ENCODE peak calls at places on chromosomes 5 and 9, in six cellular contexts. I is BE2C, X is HFFc6, U is WTC11, Q is neural crest cell, B is Peyer's patch. M is an unnamed sample.

GRCh38 chr5:67350185-67350584 is 153.6 kb upstream of the CD180 start:
- DNase-seq in I (peak; percentile 51), X (no peak), B (no peak), U (no peak), Q (no peak), M (no peak)

GRCh38 chr5:146753618-146754123 is 124.9 kb downstream of the PPP2R2B start:
- DNase-seq in Q (no peak), U (no peak), X (no peak), B (no peak), I (no peak), M (no peak)

GRCh38 chr5:157808043-157808442 is 50.9 kb downstream of the CLINT1 start:
- DNase-seq in B (no peak), X (no peak), U (no peak), I (no peak), Q (no peak), M (no peak)

GRCh38 chr9:37324691-37325490 is 97.6 kb upstream of the GRHPR start:
- DNase-seq in Q (peak; percentile 19), I (peak; percentile 12), U (no peak), X (no peak), B (no peak), M (peak; percentile 44)

GRCh38 chr5:56259002-56259511 is 25.9 kb upstream of the ANKRD55 start:
- DNase-seq in I (no peak), B (no peak), Q (no peak), X (peak; percentile 95), U (no peak), M (no peak)

GRCh38 chr5:161064800-161065199 is 212.8 kb upstream of the ATP10B start:
- DNase-seq in Q (no peak), X (no peak), U (no peak), B (no peak), I (no peak), M (no peak)

GRCh38 chr5:178380541-178381074 is 148.0 kb upstream of the PHYKPL start:
- DNase-seq in U (no peak), B (no peak), X (no peak), Q (no peak), I (no peak), M (no peak)

GRCh38 chr5:31502506-31502905 is 29.4 kb downstream of the DROSHA start:
- DNase-seq in I (no peak), X (no peak), B (no peak), Q (no peak), U (no peak), M (no peak)

GRCh38 chr9:17906841-17907779 is 328.2 kb downstream of the SH3GL2 start:
- DNase-seq in I (no peak), Q (no peak), U (peak; percentile 47), X (no peak), B (peak; percentile 49), M (peak; percentile 9)

GRCh38 chr5:33852837-33853236 is 39.0 kb downstream of the ADAMTS12 start:
- DNase-seq in U (no peak), X (no peak), Q (no peak), B (no peak), I (no peak), M (no peak)

GRCh38 chr9:649128-650074 is 192.1 kb upstream of the DMRT1 start:
- DNase-seq in X (no peak), Q (no peak), I (no peak), U (no peak), B (no peak), M (no peak)

GRCh38 chr9:19643875-19644274 is 145.0 kb downstream of the SLC24A2 start:
- DNase-seq in U (no peak), I (no peak), Q (no peak), B (no peak), X (no peak), M (no peak)

GRCh38 chr9:14633148-14633547 is 60.1 kb downstream of the ZDHHC21 start:
- DNase-seq in B (no peak), Q (no peak), I (no peak), U (peak; percentile 33), X (no peak), M (no peak)

GRCh38 chr5:143696920-143697319 is 115.0 kb upstream of the HMHB1 start:
- DNase-seq in Q (no peak), B (no peak), I (no peak), X (no peak), U (no peak), M (no peak)

M was measured in WERI-Rb-1.